ENCODE peak calls at places on chromosomes 6 and 20, in eight cellular contexts. R is activated CD4-positive, CD25-positive, alpha-beta regulatory T cell treated with anti-CD3 and anti-CD28 coated beads, Interleukin-2, amount 50 U/mL, for 72 hours; V is lower lobe of right lung; J is NCI-H524; T is KBM-7; P is left ventricle myocardium inferior; L is GM12865; C is thoracic aorta. S is an unnamed sample.

GRCh38 chr6:30196376-30196775 is 16.8 kb downstream of the TRIM26 start:
- DNase-seq in P (no peak), V (no peak), T (no peak), J (no peak), C (no peak), L (no peak), R (no peak), S (no peak)

GRCh38 chr6:157822221-157823000 is 635 bp upstream of the SNX9 start:
- DNase-seq in J (no peak), R (no peak), C (no peak), P (peak), L (no peak), V (peak), T (no peak), S (peak)

GRCh38 chr20:16609066-16609465 is 35.8 kb upstream of the KIF16B start:
- DNase-seq in T (no peak), J (no peak), P (no peak), V (no peak), L (no peak), R (no peak), C (no peak), S (no peak)

GRCh38 chr20:32577023-32577422 is 8.1 kb downstream of the NOL4L start:
- DNase-seq in C (no peak), L (no peak), R (no peak), T (no peak), J (peak), V (no peak), P (no peak), S (no peak)

GRCh38 chr20:53739799-53740785 is 146.5 kb upstream of the ZNF217 start:
- DNase-seq in C (no peak), V (no peak), P (no peak), T (peak), R (no peak), J (peak), L (peak), S (no peak)

GRCh38 chr20:64108731-64109389 is 1.5 kb upstream of the NPBWR2 start:
- DNase-seq in T (no peak), J (no peak), V (peak), L (no peak), C (no peak), P (peak), R (no peak), S (peak)

GRCh38 chr6:25525078-25525477 is 126.9 kb upstream of the SCGN start:
- DNase-seq in V (no peak), L (no peak), J (no peak), P (no peak), T (no peak), R (no peak), C (no peak), S (no peak)

GRCh38 chr6:101747160-101747559 is 353.7 kb downstream of the GRIK2 start:
- DNase-seq in T (no peak), L (no peak), P (no peak), C (no peak), J (no peak), R (no peak), V (no peak), S (no peak)

GRCh38 chr6:109451376-109451775 is 4.2 kb downstream of the MICAL1 start:
- DNase-seq in J (no peak), L (no peak), V (no peak), T (no peak), R (no peak), P (no peak), C (no peak), S (no peak)

GRCh38 chr20:58463231-58463630 is 52.0 kb downstream of the APCDD1L start:
- DNase-seq in L (no peak), R (no peak), V (no peak), P (no peak), T (peak), J (no peak), C (no peak), S (no peak)

GRCh38 chr6:6712258-6712978 is 123.9 kb downstream of the LY86 start:
- DNase-seq in L (peak), V (peak), J (no peak), T (peak), P (no peak), C (no peak), R (no peak), S (no peak)

GRCh38 chr6:46052479-46052878 is 36.8 kb upstream of the CLIC5 start:
- DNase-seq in T (no peak), P (no peak), L (no peak), R (no peak), V (no peak), C (no peak), J (no peak), S (no peak)

GRCh38 chr6:34032856-34033255 is 113.0 kb downstream of the GRM4 start:
- DNase-seq in C (no peak), J (no peak), T (no peak), P (no peak), L (no peak), V (no peak), R (no peak), S (no peak)

GRCh38 chr20:58598271-58599015 is 52.6 kb upstream of the STX16 start:
- DNase-seq in V (no peak), L (no peak), R (no peak), C (no peak), T (no peak), P (peak), J (no peak), S (no peak)

GRCh38 chr20:10065154-10065833 is 30.5 kb downstream of the ANKEF1 start:
- DNase-seq in C (no peak), P (no peak), L (no peak), T (no peak), V (no peak), R (no peak), J (no peak), S (no peak)

GRCh38 chr20:137668-138131 is 4.7 kb upstream of the DEFB126 start:
- DNase-seq in C (no peak), T (peak), J (peak), R (no peak), P (no peak), L (peak), V (no peak), S (no peak)

GRCh38 chr6:36442671-36443497 is at the start of the genes KCTD20 and PXT1:
- DNase-seq in C (peak), V (peak), J (peak), L (peak), T (peak), P (peak), R (peak), S (peak)

GRCh38 chr6:168782211-168782729 is 341.3 kb downstream of the SMOC2 start:
- DNase-seq in C (no peak), L (no peak), P (no peak), R (no peak), V (no peak), J (no peak), T (no peak), S (no peak)

GRCh38 chr20:8153281-8153908 is 21.3 kb downstream of the PLCB1 start:
- DNase-seq in C (no peak), R (no peak), T (no peak), J (no peak), P (no peak), V (no peak), L (peak), S (peak)

GRCh38 chr20:5234158-5234557 is 82.6 kb downstream of the PROKR2 start:
- DNase-seq in J (no peak), L (no peak), P (no peak), C (no peak), T (no peak), V (no peak), R (no peak), S (no peak)

GRCh38 chr6:56911847-56912246 is 43.1 kb upstream of the BEND6 start:
- DNase-seq in L (no peak), V (no peak), C (no peak), J (no peak), R (no peak), T (no peak), P (no peak), S (no peak)

GRCh38 chr6:159012201-159012600 is 12.2 kb upstream of the RSPH3 start:
- DNase-seq in J (no peak), R (no peak), V (no peak), C (no peak), P (no peak), L (no peak), T (no peak), S (no peak)

GRCh38 chr20:4592316-4593148 is 129.2 kb upstream of the PRND start:
- DNase-seq in C (no peak), J (peak), R (peak), V (peak), T (peak), P (peak), L (peak), S (peak)

GRCh38 chr6:133707456-133707855 is 181.5 kb upstream of the TCF21 start:
- DNase-seq in J (peak), V (no peak), R (no peak), P (no peak), C (no peak), T (peak), L (peak), S (no peak)

GRCh38 chr6:85400331-85400730 is 49.6 kb upstream of the NT5E start:
- DNase-seq in P (no peak), V (no peak), T (no peak), J (no peak), L (no peak), R (no peak), C (no peak), S (no peak)

GRCh38 chr20:61930776-61931475 is 134.8 kb downstream of the TAF4 start:
- DNase-seq in P (peak), T (no peak), J (no peak), V (peak), R (no peak), C (no peak), L (no peak), S (no peak)

GRCh38 chr6:36126553-36127458 is 3.5 kb upstream of the MAPK13 start:
- DNase-seq in V (no peak), J (no peak), C (no peak), T (no peak), P (no peak), L (no peak), R (no peak), S (no peak)

GRCh38 chr6:53306819-53307347 is 41.9 kb downstream of the ELOVL5 start:
- DNase-seq in L (peak), R (peak), J (no peak), T (no peak), P (no peak), V (no peak), C (no peak), S (no peak)

GRCh38 chr6:112160745-112161144 is 73.4 kb downstream of the FAM229B start:
- DNase-seq in P (no peak), L (no peak), V (no peak), T (no peak), R (no peak), J (no peak), C (no peak), S (no peak)

GRCh38 chr6:15378864-15379263 is 133.0 kb downstream of the JARID2 start:
- DNase-seq in J (no peak), T (no peak), R (no peak), P (no peak), L (no peak), C (no peak), V (no peak), S (no peak)

GRCh38 chr6:6901945-6902344 is 205.8 kb upstream of the RREB1 start:
- DNase-seq in R (no peak), P (no peak), L (no peak), C (no peak), T (no peak), J (no peak), V (no peak), S (no peak)

GRCh38 chr6:146620655-146621054 is 21.9 kb downstream of the ADGB start:
- DNase-seq in T (no peak), C (no peak), J (no peak), V (no peak), L (no peak), P (no peak), R (no peak), S (no peak)

GRCh38 chr20:32338665-32339064 is 19.5 kb upstream of the ASXL1 start:
- DNase-seq in L (no peak), R (no peak), T (no peak), P (no peak), C (no peak), J (no peak), V (peak), S (no peak)

GRCh38 chr6:156832166-156832743 is 55.1 kb downstream of the ARID1B start:
- DNase-seq in R (no peak), P (peak), C (no peak), V (no peak), T (no peak), L (peak), J (no peak), S (no peak)

GRCh38 chr6:155177369-155177961 is 86.3 kb upstream of the CLDN20 start:
- DNase-seq in T (peak), P (no peak), J (peak), C (no peak), V (no peak), L (peak), R (no peak), S (peak)

GRCh38 chr20:45034436-45034835 is 66.5 kb downstream of the KCNS1 start:
- DNase-seq in R (no peak), J (no peak), T (no peak), P (no peak), C (no peak), L (no peak), V (no peak), S (no peak)